ENCODE peak calls at places on chromosomes 11 and 22, in eight cellular contexts. T is HL-60, Q is astrocyte of the spinal cord, X is RWPE1, Z is H9, A is Panc1, V is GM10248, P is left ventricle myocardium inferior. I is an unnamed sample.

GRCh38 chr22:36658900-36659299 is 44.7 kb downstream of the CACNG2 start:
- DNase-seq in Z (no peak), A (no peak), V (no peak), P (no peak), Q (peak; percentile 45), X (no peak), T (no peak), I (no peak)

GRCh38 chr22:36329217-36330078 is 58.3 kb downstream of the MYH9 start:
- DNase-seq in X (peak; percentile 80), A (no peak), Q (peak; percentile 97), P (peak; percentile 57), Z (peak; percentile 97), T (peak; percentile 95), V (no peak), I (peak; percentile 40)

GRCh38 chr11:86737752-86738151 is 62.6 kb upstream of the PRSS23 start:
- DNase-seq in V (no peak), T (no peak), A (no peak), P (no peak), Z (no peak), X (no peak), Q (no peak), I (no peak)

GRCh38 chr11:60301178-60301577 is 20.7 kb downstream of the MS4A4A start:
- DNase-seq in P (no peak), X (no peak), T (no peak), A (no peak), V (no peak), Q (no peak), Z (no peak), I (no peak)

GRCh38 chr11:64040684-64041267 is 5.0 kb downstream of the FLRT1 start:
- DNase-seq in V (no peak), Q (no peak), Z (peak; percentile 72), T (no peak), P (no peak), A (no peak), X (no peak), I (no peak)

GRCh38 chr22:26953380-26953807 is 296.0 kb downstream of the MIAT start:
- DNase-seq in Z (peak; percentile 48), V (no peak), T (no peak), X (no peak), A (no peak), Q (no peak), P (no peak), I (no peak)

GRCh38 chr11:31817621-31818493 is 6.7 kb upstream of the PAX6 start:
- DNase-seq in T (no peak), P (no peak), Q (no peak), V (peak; percentile 21), Z (peak; percentile 78), A (no peak), X (no peak), I (no peak)

GRCh38 chr11:22624742-22625447 is 728 bp downstream of the FANCF start:
- DNase-seq in X (peak; percentile 0), A (peak; percentile 18), T (peak; percentile 70), Z (peak; percentile 85), Q (peak; percentile 66), P (peak; percentile 56), V (peak; percentile 57), I (no peak)

GRCh38 chr11:17267576-17267975 is 9.0 kb upstream of the NUCB2 start:
- DNase-seq in X (peak; percentile 90), T (peak; percentile 64), Z (no peak), Q (peak; percentile 58), P (no peak), V (no peak), A (peak; percentile 90), I (no peak)

GRCh38 chr22:20253161-20253560 is 15.0 kb downstream of the RTN4R start:
- DNase-seq in T (no peak), V (no peak), Z (no peak), P (no peak), X (no peak), Q (no peak), A (no peak), I (no peak)

GRCh38 chr22:29202231-29203192 is 3.2 kb upstream of the EMID1 start:
- DNase-seq in T (peak; percentile 95), Z (peak; percentile 77), X (no peak), A (no peak), P (peak; percentile 63), Q (peak; percentile 91), V (peak; percentile 91), I (no peak)

GRCh38 chr22:19840955-19841640 is 13.6 kb downstream of the GNB1L start:
- DNase-seq in T (no peak), P (no peak), X (no peak), V (no peak), Z (no peak), A (no peak), Q (no peak), I (no peak)

GRCh38 chr11:132114185-132114584 is 743.8 kb downstream of the NTM start:
- DNase-seq in V (no peak), P (no peak), Z (peak; percentile 77), T (peak; percentile 11), X (no peak), A (no peak), Q (no peak), I (no peak)

GRCh38 chr11:73760066-73760679 is 701 bp downstream of the RAB6A start:
- DNase-seq in Z (peak; percentile 35), Q (peak; percentile 46), P (peak; percentile 50), V (peak; percentile 41), X (peak; percentile 32), T (no peak), A (no peak), I (peak; percentile 17)

GRCh38 chr11:12159351-12160099 is 49.1 kb downstream of the MICAL2 start:
- DNase-seq in A (no peak), P (no peak), X (no peak), T (peak; percentile 63), V (no peak), Q (peak; percentile 94), Z (no peak), I (no peak)

GRCh38 chr22:22394589-22394988 is 114.0 kb downstream of the ZNF280B start:
- DNase-seq in V (peak; percentile 4), A (no peak), T (no peak), Q (no peak), Z (no peak), X (no peak), P (no peak), I (no peak)

GRCh38 chr11:45671246-45672171 is 6.1 kb upstream of the CHST1 start:
- DNase-seq in X (no peak), Q (no peak), T (no peak), Z (peak; percentile 49), V (no peak), A (no peak), P (no peak), I (no peak)

GRCh38 chr11:95563173-95563572 is 226.4 kb downstream of the FAM76B start:
- DNase-seq in X (no peak), A (no peak), Z (no peak), Q (no peak), P (no peak), V (no peak), T (no peak), I (no peak)

GRCh38 chr11:71355266-71355665 is 92.9 kb downstream of the DHCR7 start:
- DNase-seq in P (no peak), X (no peak), A (no peak), Z (no peak), Q (no peak), T (no peak), V (no peak), I (no peak)

GRCh38 chr11:89477175-89477574 is 14.0 kb downstream of the NOX4 start:
- DNase-seq in Q (no peak), X (no peak), V (no peak), Z (peak; percentile 68), P (no peak), T (no peak), A (no peak), I (no peak)

GRCh38 chr22:44431256-44431655 is 66.8 kb downstream of the RTL6 start:
- DNase-seq in Q (no peak), V (no peak), P (no peak), Z (no peak), T (no peak), X (no peak), A (no peak), I (no peak)

GRCh38 chr11:119641991-119642745 is 86.8 kb downstream of the NECTIN1 start:
- DNase-seq in A (peak; percentile 15), T (peak; percentile 24), Z (no peak), P (no peak), X (peak; percentile 52), Q (no peak), V (peak; percentile 63), I (no peak)

GRCh38 chr11:122434786-122435185 is 220.7 kb upstream of the UBASH3B start:
- DNase-seq in X (no peak), Q (no peak), A (no peak), Z (no peak), P (no peak), T (no peak), V (no peak), I (no peak)

DNA sequence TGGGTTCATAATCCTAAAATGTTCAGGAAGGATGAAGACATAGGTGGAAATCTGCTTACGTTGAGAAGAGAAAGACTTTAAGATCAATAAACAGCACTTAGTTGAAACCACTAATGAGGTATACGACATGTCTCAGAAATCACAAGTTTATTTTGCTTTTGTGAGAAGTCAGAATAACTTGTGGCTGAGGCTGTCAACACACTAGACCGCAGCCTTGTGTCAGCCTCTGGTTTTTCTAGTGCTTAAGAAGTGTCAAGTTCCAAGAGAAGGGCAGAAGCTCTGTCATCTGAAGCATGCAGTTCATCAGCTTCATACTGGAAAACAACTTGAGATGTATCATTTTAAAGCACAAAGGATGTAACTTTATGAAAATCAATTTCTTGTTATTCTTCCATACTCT is 420.9 kb downstream of the METTL15 start:
- DNase-seq in A (no peak), Q (peak; percentile 50), P (no peak), T (no peak), X (no peak), V (no peak), Z (no peak), I (no peak)
- TF ChIP-seq CTCF in A (no peak), Q (no peak), P (no peak), T (no peak), X (no peak), V (no peak), Z (no peak), I (no peak)

GRCh38 chr11:33257160-33257896 is at the start of gene HIPK3:
- DNase-seq in Z (peak; percentile 79), Q (peak; percentile 70), X (peak; percentile 73), T (peak; percentile 81), V (peak; percentile 91), A (no peak), P (peak; percentile 87), I (peak; percentile 84)
- TF ChIP-seq CTCF in Z (no peak), Q (peak; percentile 9), X (peak; percentile 67), T (no peak), V (peak; percentile 73), A (peak; percentile 81), P (peak; percentile 59), I (no peak)

GRCh38 chr22:49534386-49534785 is 293.3 kb downstream of the BRD1 start:
- DNase-seq in V (no peak), Q (no peak), X (no peak), Z (peak; percentile 14), T (no peak), A (no peak), P (no peak), I (no peak)
- TF ChIP-seq CTCF in V (no peak), Q (no peak), X (no peak), Z (no peak), T (no peak), A (no peak), P (no peak), I (no peak)

DNA sequence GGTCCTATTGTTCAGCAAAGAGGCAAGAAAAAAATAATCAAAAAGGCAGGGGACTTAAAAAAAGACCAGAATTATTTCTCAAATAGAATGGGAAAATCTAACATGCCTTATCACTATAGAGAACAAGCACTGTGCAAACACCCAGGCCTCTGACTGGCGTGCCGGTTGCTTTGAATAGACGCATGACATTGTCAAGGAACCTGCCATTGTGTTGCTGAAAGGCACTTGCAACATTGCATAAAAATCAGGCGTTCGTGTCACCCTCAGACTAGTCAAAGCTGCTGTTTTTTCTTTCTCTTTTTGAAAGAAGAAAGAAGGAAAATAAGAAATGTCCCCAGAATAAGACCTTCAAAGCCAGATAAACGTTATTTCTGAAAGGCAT is 549.3 kb upstream of the CADM1 start:
- DNase-seq in V (no peak), A (no peak), Z (no peak), T (no peak), P (no peak), Q (no peak), X (no peak), I (no peak)
- TF ChIP-seq CTCF in V (no peak), A (no peak), Z (no peak), T (no peak), P (no peak), Q (no peak), X (no peak), I (no peak)